ENCODE peak calls at places on chromosomes 13 and 19, in six cellular contexts. C, S, A, L, W and V are unnamed samples.

GRCh38 chr13:22278336-22278929 is 607.6 kb downstream of the FGF9 start:
- DNase-seq in C (peak), S (peak), A (peak), L (peak), W (no peak), V (peak)

GRCh38 chr19:18193388-18194207 is 580 bp downstream of the MPV17L2 start:
- DNase-seq in C (no peak), S (no peak), A (no peak), L (no peak), W (no peak), V (peak)

GRCh38 chr13:94061316-94061715 is 418.2 kb downstream of the DCT start:
- DNase-seq in C (no peak), S (peak), A (no peak), L (peak), W (no peak), V (peak)

GRCh38 chr19:2225415-2226050 is 10.6 kb downstream of the PLEKHJ1 start:
- DNase-seq in C (no peak), S (no peak), A (no peak), L (no peak), W (no peak), V (no peak)

GRCh38 chr19:48398329-48399235 is 5.1 kb downstream of the GRIN2D start:
- DNase-seq in C (no peak), S (peak), A (peak), L (peak), W (peak), V (peak)

GRCh38 chr19:15195987-15196682 is 4.7 kb downstream of the NOTCH3 start:
- DNase-seq in C (no peak), S (no peak), A (no peak), L (no peak), W (peak), V (no peak)

GRCh38 chr13:50574731-50575130 is 268.8 kb downstream of the DLEU7 start:
- DNase-seq in C (no peak), S (peak), A (no peak), L (peak), W (no peak), V (peak)

GRCh38 chr13:106036870-106037269 is 498.6 kb downstream of the EFNB2 start:
- DNase-seq in C (no peak), S (no peak), A (peak), L (no peak), W (no peak), V (no peak)

GRCh38 chr13:100124265-100124664 is 35.4 kb downstream of the PCCA start:
- DNase-seq in C (no peak), S (no peak), A (no peak), L (peak), W (no peak), V (peak)

GRCh38 chr19:1904385-1905070 is 671 bp upstream of the ADAT3 start:
- DNase-seq in C (no peak), S (peak), A (no peak), L (peak), W (no peak), V (no peak)

GRCh38 chr13:110716235-110716505 is 2.7 kb downstream of the ING1 start:
- DNase-seq in C (no peak), S (peak), A (peak), L (peak), W (no peak), V (peak)

GRCh38 chr19:12872941-12873890 is 8.0 kb downstream of the DNASE2 start:
- DNase-seq in C (no peak), S (peak), A (peak), L (peak), W (no peak), V (peak)

GRCh38 chr13:79966502-79966901 is 374.4 kb downstream of the SPRY2 start:
- DNase-seq in C (no peak), S (peak), A (peak), L (no peak), W (no peak), V (peak)

GRCh38 chr13:79782541-79783216 is 301.7 kb downstream of the NDFIP2 start:
- DNase-seq in C (no peak), S (peak), A (no peak), L (peak), W (peak), V (no peak)

DNA sequence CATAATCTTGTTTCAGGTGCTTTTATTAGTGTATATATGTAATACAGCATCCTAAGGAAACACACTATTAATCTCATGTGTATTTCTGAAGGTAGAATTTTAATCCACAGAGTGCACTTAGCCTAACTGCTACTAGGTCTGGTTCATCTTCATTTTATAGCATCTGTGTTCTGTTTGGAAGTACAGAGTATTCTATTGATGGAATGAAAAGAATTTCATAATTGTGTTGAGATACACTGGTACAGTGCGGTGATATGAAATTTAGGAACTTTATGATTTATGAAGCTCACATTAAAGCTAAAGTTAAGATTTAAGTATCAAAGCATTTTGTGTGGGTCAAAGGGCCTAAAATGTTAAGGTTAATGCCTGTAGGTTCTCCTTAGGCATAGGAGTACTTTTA is 6.0 kb downstream of the PCDH17 start:
- DNase-seq in C (no peak), S (no peak), A (no peak), L (no peak), W (no peak), V (no peak)
- H3K4me3 ChIP-seq in C (peak), S (no peak), A (no peak), L (no peak), W (no peak), V (no peak)

GRCh38 chr13:42574011-42574410 is at the start of gene TNFSF11:
- DNase-seq in C (no peak), S (no peak), A (no peak), L (peak), W (peak), V (no peak)

GRCh38 chr13:42574435-42575311 is 721 bp downstream of the TNFSF11 start:
- DNase-seq in C (no peak), S (no peak), A (no peak), L (peak), W (no peak), V (no peak)

GRCh38 chr13:42569576-42570344 is 4.2 kb upstream of the TNFSF11 start:
- DNase-seq in C (no peak), S (no peak), A (no peak), L (no peak), W (no peak), V (no peak)

GRCh38 chr13:42567772-42568428 is 6.1 kb upstream of the TNFSF11 start:
- DNase-seq in C (no peak), S (no peak), A (no peak), L (no peak), W (no peak), V (no peak)

DNA sequence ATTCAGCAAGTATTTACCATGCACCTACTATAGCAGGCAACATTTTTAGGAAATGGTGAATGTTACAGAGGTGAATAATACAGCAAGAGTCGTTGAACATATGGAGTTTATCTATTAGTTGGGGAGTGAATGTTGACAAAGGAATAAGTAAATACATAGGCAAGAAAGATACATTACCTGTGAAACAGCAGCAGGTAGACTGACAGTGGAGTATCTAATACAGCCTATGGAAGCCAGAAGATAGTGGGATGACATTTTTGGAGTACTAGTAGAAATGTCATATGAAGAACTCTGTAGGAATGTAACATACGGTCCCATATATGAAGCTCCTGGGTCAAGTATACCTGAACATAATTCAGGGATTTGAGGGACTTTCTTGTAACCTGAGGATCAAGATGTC is 2.1 kb upstream of the TNFSF11 start:
- DNase-seq in C (no peak), S (no peak), A (no peak), L (no peak), W (no peak), V (no peak)
- H3K4me3 ChIP-seq in C (no peak), S (no peak), A (no peak), L (no peak), W (no peak), V (no peak)

GRCh38 chr13:97433727-97434416 is at the start of gene RAP2A:
- DNase-seq in C (peak), S (peak), A (peak), L (peak), W (peak), V (peak)

GRCh38 chr13:97435297-97435682 is 1.3 kb downstream of the RAP2A start:
- DNase-seq in C (no peak), S (no peak), A (no peak), L (no peak), W (no peak), V (no peak)

GRCh38 chr13:97436845-97437244 is 2.9 kb downstream of the RAP2A start:
- DNase-seq in C (no peak), S (no peak), A (no peak), L (no peak), W (no peak), V (no peak)

GRCh38 chr13:97434417-97435296 is 688 bp downstream of the RAP2A start:
- DNase-seq in C (peak), S (peak), A (peak), L (peak), W (peak), V (peak)

GRCh38 chr13:97435794-97436193 is 1.8 kb downstream of the RAP2A start:
- DNase-seq in C (no peak), S (peak), A (no peak), L (peak), W (no peak), V (peak)
- H3K4me3 ChIP-seq in C (peak), S (peak), A (no peak), L (peak), W (peak), V (peak)

DNA sequence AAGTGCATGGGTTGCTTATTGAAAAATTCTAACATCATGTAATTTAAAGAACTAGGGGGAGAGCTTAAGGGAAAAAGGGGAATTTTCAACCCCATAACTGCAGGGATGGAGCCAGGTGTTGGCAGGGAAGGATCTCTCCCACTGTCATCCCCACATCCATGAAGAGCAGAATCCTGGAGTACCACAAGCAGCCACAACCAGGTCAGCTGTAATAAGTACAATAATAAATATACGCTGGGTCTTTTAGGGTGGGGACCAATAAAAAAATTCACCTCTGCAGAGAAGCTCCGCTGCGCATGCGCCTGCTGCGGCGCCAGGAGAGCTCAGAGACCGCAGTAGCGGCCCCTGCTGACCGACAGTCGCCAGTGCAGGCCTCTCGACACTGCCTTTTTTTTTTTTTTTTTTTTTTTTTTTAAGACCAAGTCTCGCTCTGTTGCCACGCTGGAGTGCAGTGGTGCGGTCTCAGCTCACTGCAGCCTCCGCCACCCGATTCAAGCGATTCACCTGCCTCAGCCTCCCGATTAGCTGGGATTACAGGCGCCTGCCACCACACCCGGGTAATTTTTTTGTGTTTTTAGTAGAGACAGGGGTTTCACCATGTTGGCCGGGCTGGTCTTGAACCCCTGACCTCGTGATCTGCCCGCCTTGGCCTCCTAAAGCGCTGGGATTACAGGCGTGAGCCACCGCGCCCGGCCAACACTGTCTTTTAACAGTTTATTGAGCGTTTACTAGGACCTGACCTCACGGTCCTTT is 2.5 kb upstream of the EEF2 start:
- DNase-seq in C (peak), S (peak), A (peak), L (peak), W (peak), V (peak)
- H3K4me3 ChIP-seq in C (peak), S (peak), A (peak), L (peak), W (peak), V (peak)

GRCh38 chr13:76820759-76821158 is 65.4 kb downstream of the KCTD12 start:
- DNase-seq in C (no peak), S (peak), A (no peak), L (peak), W (no peak), V (peak)
- H3K4me3 ChIP-seq in C (no peak), S (no peak), A (no peak), L (no peak), W (no peak), V (no peak)

GRCh38 chr19:3683866-3684816 is 16.1 kb downstream of the PIP5K1C start:
- DNase-seq in C (no peak), S (no peak), A (no peak), L (peak), W (peak), V (peak)
- H3K4me3 ChIP-seq in C (no peak), S (no peak), A (no peak), L (no peak), W (no peak), V (no peak)

GRCh38 chr19:21587549-21587948 is 82.1 kb downstream of the ZNF429 start:
- DNase-seq in C (no peak), S (no peak), A (no peak), L (no peak), W (no peak), V (no peak)

GRCh38 chr19:21593934-21594844 is 88.8 kb downstream of the ZNF429 start:
- DNase-seq in C (no peak), S (no peak), A (no peak), L (no peak), W (no peak), V (no peak)

GRCh38 chr19:21593008-21593427 is 87.6 kb downstream of the ZNF429 start:
- DNase-seq in C (no peak), S (no peak), A (no peak), L (no peak), W (no peak), V (no peak)

GRCh38 chr19:21588202-21588601 is 82.8 kb downstream of the ZNF429 start:
- DNase-seq in C (no peak), S (no peak), A (no peak), L (no peak), W (no peak), V (no peak)

GRCh38 chr19:21590868-21591267 is 85.5 kb downstream of the ZNF429 start:
- DNase-seq in C (no peak), S (no peak), A (no peak), L (no peak), W (no peak), V (no peak)
- H3K4me3 ChIP-seq in C (no peak), S (no peak), A (no peak), L (no peak), W (no peak), V (no peak)

GRCh38 chr13:66364346-66364745 is 865.8 kb downstream of the PCDH9 start:
- DNase-seq in C (no peak), S (no peak), A (no peak), L (no peak), W (no peak), V (no peak)

GRCh38 chr13:66362485-66362884 is 867.7 kb downstream of the PCDH9 start:
- DNase-seq in C (no peak), S (no peak), A (no peak), L (no peak), W (no peak), V (no peak)

GRCh38 chr13:66359910-66360552 is 870.1 kb downstream of the PCDH9 start:
- DNase-seq in C (no peak), S (no peak), A (no peak), L (no peak), W (no peak), V (no peak)

GRCh38 chr13:66367356-66367755 is 862.8 kb downstream of the PCDH9 start:
- DNase-seq in C (no peak), S (no peak), A (no peak), L (peak), W (no peak), V (no peak)

GRCh38 chr13:66365101-66365500 is 865.0 kb downstream of the PCDH9 start:
- DNase-seq in C (no peak), S (no peak), A (no peak), L (no peak), W (no peak), V (no peak)
- H3K4me3 ChIP-seq in C (no peak), S (no peak), A (no peak), L (no peak), W (no peak), V (no peak)

GRCh38 chr19:52331757-52332156 is 4.3 kb upstream of the ZNF610 start:
- DNase-seq in C (no peak), S (peak), A (no peak), L (peak), W (no peak), V (no peak)

GRCh38 chr19:52336976-52337375 is 933 bp downstream of the ZNF610 start:
- DNase-seq in C (no peak), S (peak), A (no peak), L (peak), W (no peak), V (peak)

GRCh38 chr19:52335768-52336116 is 301 bp upstream of the ZNF610 start:
- DNase-seq in C (no peak), S (no peak), A (no peak), L (no peak), W (no peak), V (no peak)

DNA sequence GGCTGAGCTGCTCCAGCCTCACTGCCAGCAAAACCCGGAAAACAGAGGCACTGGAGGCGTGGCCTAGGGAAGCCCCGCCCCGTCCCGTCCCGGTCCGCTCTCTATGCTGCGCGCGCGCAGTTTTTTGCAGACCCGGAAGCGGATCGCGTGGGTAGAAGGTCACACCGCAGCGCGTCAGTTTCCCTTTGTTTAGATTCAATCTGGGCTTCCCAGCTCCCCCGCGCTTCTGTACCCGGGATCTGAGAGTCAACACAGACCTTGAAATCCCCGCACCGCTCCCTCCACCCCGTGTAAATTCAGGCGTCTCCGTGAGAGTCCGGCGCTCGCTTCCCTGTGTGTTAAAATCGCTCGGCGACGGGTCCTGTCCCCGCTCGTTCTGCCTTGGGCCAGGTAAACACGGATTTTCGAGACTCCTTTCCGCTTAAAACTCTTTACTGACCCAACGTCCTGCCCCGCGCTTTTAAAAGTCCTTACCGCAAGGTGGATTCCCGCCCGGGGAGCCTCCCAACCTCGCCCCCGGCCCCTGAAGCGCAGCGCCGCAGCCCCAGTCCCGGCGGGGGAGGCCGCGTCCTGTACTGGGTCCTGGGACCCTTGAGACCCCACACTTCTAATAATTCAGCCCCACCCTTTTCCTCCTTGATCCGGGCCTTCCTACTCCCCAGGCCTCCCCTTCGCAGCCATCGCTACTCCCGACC is at the start of gene ZNF610:
- DNase-seq in C (peak), S (peak), A (no peak), L (peak), W (peak), V (peak)
- H3K4me3 ChIP-seq in C (peak), S (peak), A (no peak), L (peak), W (peak), V (peak)

DNA sequence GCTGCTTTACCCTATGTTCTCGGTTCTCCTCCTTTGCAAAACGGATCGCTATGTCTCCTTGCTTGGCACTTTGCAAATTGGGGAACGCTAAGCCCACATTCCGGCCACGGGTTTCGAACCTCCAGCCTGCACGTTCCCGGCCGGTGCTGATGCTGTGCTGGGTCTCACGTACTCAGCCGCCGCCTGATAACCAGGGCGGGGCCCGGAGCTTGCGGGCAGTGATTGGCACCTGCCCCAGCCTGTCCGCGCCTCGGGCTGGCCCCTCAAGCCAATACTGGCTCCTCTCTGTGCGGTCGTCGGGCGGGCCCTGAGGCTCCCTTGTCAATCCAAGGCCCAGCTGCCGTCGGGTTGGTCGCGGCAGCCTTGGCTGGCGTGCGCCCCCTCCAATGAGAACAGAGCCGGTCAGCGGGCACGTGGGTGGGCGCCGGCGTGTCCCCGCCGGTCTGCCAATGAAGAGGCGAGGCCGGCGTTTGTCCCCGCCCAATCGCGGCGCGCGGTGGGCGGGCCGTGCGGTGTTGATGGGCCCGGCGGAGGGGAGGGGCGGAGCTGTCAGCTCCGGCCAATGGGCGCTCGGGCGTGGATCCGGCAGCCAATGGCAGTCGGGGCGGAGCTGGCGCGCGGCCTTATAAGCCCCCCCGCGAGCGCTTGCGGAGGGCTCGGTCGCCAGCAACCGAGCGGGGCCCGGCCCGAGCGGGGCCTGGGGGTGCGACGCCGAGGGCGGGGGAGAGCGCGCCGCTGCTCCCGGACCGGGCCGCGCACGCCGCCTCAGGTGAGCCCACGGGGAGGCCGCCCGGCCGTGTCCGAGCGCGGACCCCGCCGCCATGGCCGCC is at the start of gene KDM4B:
- DNase-seq in C (peak), S (peak), A (peak), L (peak), W (peak), V (peak)
- H3K4me3 ChIP-seq in C (peak), S (peak), A (peak), L (peak), W (peak), V (peak)